ENCODE peak calls at places on chromosomes 11 and 22, in nine cellular contexts. F, A, C, H, Z, Q, K, V and E are unnamed samples.

GRCh38 chr11:2466869-2467694 is 22.3 kb downstream of the KCNQ1 start:
- DNase-seq in F (no peak), A (no peak), C (peak; percentile 25), H (no peak), Z (no peak), Q (no peak), K (peak; percentile 29), V (no peak), E (peak; percentile 87)

GRCh38 chr22:41842996-41843970 is 10.4 kb downstream of the SREBF2 start:
- DNase-seq in F (no peak), A (no peak), C (no peak), H (no peak), Z (no peak), Q (no peak), K (no peak), V (no peak), E (no peak)

GRCh38 chr11:11979487-11980117 is 28.8 kb downstream of the DKK3 start:
- DNase-seq in F (peak; percentile 77), A (no peak), C (no peak), H (no peak), Z (peak; percentile 60), Q (no peak), K (no peak), V (no peak), E (no peak)

GRCh38 chr22:43293661-43294392 is 49.3 kb downstream of the SCUBE1 start:
- DNase-seq in F (no peak), A (no peak), C (no peak), H (no peak), Z (peak; percentile 66), Q (no peak), K (no peak), V (peak; percentile 26), E (no peak)

GRCh38 chr11:75436806-75437205 is 3.8 kb upstream of the KLHL35 start:
- DNase-seq in F (no peak), A (no peak), C (no peak), H (no peak), Z (no peak), Q (no peak), K (no peak), V (no peak), E (no peak)

GRCh38 chr11:82675838-82676237 is 57.8 kb downstream of the FAM181B start:
- DNase-seq in F (no peak), A (no peak), C (no peak), H (no peak), Z (peak; percentile 44), Q (no peak), K (no peak), V (no peak), E (no peak)

GRCh38 chr22:30717331-30717921 is 22.8 kb downstream of the OSBP2 start:
- DNase-seq in F (peak; percentile 77), A (no peak), C (no peak), H (no peak), Z (no peak), Q (peak; percentile 54), K (no peak), V (no peak), E (no peak)

GRCh38 chr11:102191832-102192231 is 81.6 kb downstream of the YAP1 start:
- DNase-seq in F (no peak), A (no peak), C (no peak), H (no peak), Z (no peak), Q (no peak), K (no peak), V (no peak), E (no peak)

GRCh38 chr11:12429155-12429554 is 51.8 kb downstream of the PARVA start:
- DNase-seq in F (no peak), A (no peak), C (no peak), H (no peak), Z (no peak), Q (no peak), K (no peak), V (no peak), E (no peak)